ENCODE peak calls at places on chromosomes 6 and 20, in five cellular contexts. One of them, this sample, is unnamed.
A peak's percentile ranks its signal among the peaks of the same experiment; 100 is the strongest.

GRCh38 chr6:36863670-36864540 is 10.7 kb downstream of the PPIL1 start:
- DNase-seq in uterus: no peak
- DNase-seq in psoas muscle: no peak
- DNase-seq in HCT116: no peak
- DNase-seq in brain microvascular endothelial cell: no peak
- DNase-seq in this sample: no peak

GRCh38 chr6:32166411-32167061 is 2.1 kb downstream of the EGFL8 start:
- DNase-seq in psoas muscle: no peak
- DNase-seq in brain microvascular endothelial cell: no peak
- DNase-seq in uterus: no peak
- DNase-seq in HCT116: no peak
- DNase-seq in this sample: no peak

GRCh38 chr20:39661833-39662232 is 699.7 kb downstream of the DHX35 start:
- DNase-seq in psoas muscle: no peak
- DNase-seq in uterus: no peak
- DNase-seq in HCT116: no peak
- DNase-seq in brain microvascular endothelial cell: peak; percentile 58
- DNase-seq in this sample: no peak

GRCh38 chr6:48177786-48178185 is 66.8 kb upstream of the PTCHD4 start:
- DNase-seq in HCT116: no peak
- DNase-seq in psoas muscle: no peak
- DNase-seq in uterus: no peak
- DNase-seq in brain microvascular endothelial cell: no peak
- DNase-seq in this sample: no peak

GRCh38 chr20:16617056-16617455 is 43.8 kb upstream of the KIF16B start:
- DNase-seq in brain microvascular endothelial cell: no peak
- DNase-seq in HCT116: no peak
- DNase-seq in psoas muscle: no peak
- DNase-seq in uterus: no peak
- DNase-seq in this sample: no peak

GRCh38 chr20:44643154-44643519 is 8.4 kb downstream of the ADA start:
- DNase-seq in brain microvascular endothelial cell: no peak
- DNase-seq in uterus: no peak
- DNase-seq in HCT116: no peak
- DNase-seq in psoas muscle: no peak
- DNase-seq in this sample: no peak

GRCh38 chr6:136640132-136640915 is 90.1 kb upstream of the MAP7 start:
- DNase-seq in uterus: no peak
- DNase-seq in HCT116: no peak
- DNase-seq in psoas muscle: peak; percentile 38
- DNase-seq in brain microvascular endothelial cell: peak; percentile 43
- DNase-seq in this sample: no peak

GRCh38 chr6:20092071-20092566 is 120.2 kb downstream of the MBOAT1 start:
- DNase-seq in HCT116: peak; percentile 57
- DNase-seq in psoas muscle: no peak
- DNase-seq in uterus: no peak
- DNase-seq in brain microvascular endothelial cell: peak; percentile 43
- DNase-seq in this sample: peak; percentile 6

GRCh38 chr6:12353731-12354130 is 63.6 kb downstream of the EDN1 start:
- DNase-seq in psoas muscle: no peak
- DNase-seq in HCT116: no peak
- DNase-seq in uterus: no peak
- DNase-seq in brain microvascular endothelial cell: no peak
- DNase-seq in this sample: no peak

GRCh38 chr6:3422457-3422816 is 34.4 kb downstream of the SLC22A23 start:
- DNase-seq in HCT116: no peak
- DNase-seq in psoas muscle: no peak
- DNase-seq in brain microvascular endothelial cell: no peak
- DNase-seq in uterus: no peak
- DNase-seq in this sample: no peak

GRCh38 chr6:134186355-134186754 is 131.6 kb downstream of the SGK1 start:
- DNase-seq in HCT116: no peak
- DNase-seq in brain microvascular endothelial cell: no peak
- DNase-seq in uterus: no peak
- DNase-seq in psoas muscle: no peak
- DNase-seq in this sample: no peak

GRCh38 chr6:12403201-12403826 is 113.2 kb downstream of the EDN1 start:
- DNase-seq in uterus: no peak
- DNase-seq in HCT116: no peak
- DNase-seq in psoas muscle: no peak
- DNase-seq in brain microvascular endothelial cell: peak; percentile 47
- DNase-seq in this sample: no peak

GRCh38 chr6:75266716-75267291 is 17.8 kb downstream of the TMEM30A start:
- DNase-seq in psoas muscle: no peak
- DNase-seq in brain microvascular endothelial cell: no peak
- DNase-seq in HCT116: no peak
- DNase-seq in uterus: no peak
- DNase-seq in this sample: no peak

GRCh38 chr20:39676857-39677351 is 714.8 kb downstream of the DHX35 start:
- DNase-seq in uterus: no peak
- DNase-seq in psoas muscle: no peak
- DNase-seq in brain microvascular endothelial cell: no peak
- DNase-seq in HCT116: no peak
- DNase-seq in this sample: no peak

GRCh38 chr6:2376429-2377355 is 131.3 kb upstream of the GMDS start:
- DNase-seq in uterus: no peak
- DNase-seq in psoas muscle: no peak
- DNase-seq in brain microvascular endothelial cell: peak; percentile 73
- DNase-seq in HCT116: peak; percentile 65
- DNase-seq in this sample: no peak

GRCh38 chr6:9795880-9796279 is 619.0 kb downstream of the TFAP2A start:
- DNase-seq in HCT116: no peak
- DNase-seq in psoas muscle: no peak
- DNase-seq in uterus: no peak
- DNase-seq in brain microvascular endothelial cell: no peak
- DNase-seq in this sample: no peak

GRCh38 chr6:116876635-116877611 is at the start of gene RFX6:
- DNase-seq in psoas muscle: no peak
- DNase-seq in uterus: no peak
- DNase-seq in HCT116: no peak
- DNase-seq in brain microvascular endothelial cell: no peak
- DNase-seq in this sample: no peak

GRCh38 chr6:149450679-149451360 is 34.0 kb downstream of the ZC3H12D start:
- DNase-seq in brain microvascular endothelial cell: no peak
- DNase-seq in HCT116: no peak
- DNase-seq in psoas muscle: peak; percentile 39
- DNase-seq in uterus: no peak
- DNase-seq in this sample: no peak

GRCh38 chr6:42404494-42404893 is 47.2 kb downstream of the TRERF1 start:
- DNase-seq in psoas muscle: peak; percentile 27
- DNase-seq in brain microvascular endothelial cell: peak; percentile 47
- DNase-seq in HCT116: peak; percentile 82
- DNase-seq in uterus: no peak
- DNase-seq in this sample: no peak

GRCh38 chr6:31345026-31345730 is 11.8 kb downstream of the HLA-B start:
- DNase-seq in brain microvascular endothelial cell: no peak
- DNase-seq in psoas muscle: no peak
- DNase-seq in HCT116: no peak
- DNase-seq in uterus: no peak
- DNase-seq in this sample: no peak

GRCh38 chr6:129212081-129212480 is 329.1 kb downstream of the LAMA2 start:
- DNase-seq in psoas muscle: no peak
- DNase-seq in HCT116: no peak
- DNase-seq in uterus: no peak
- DNase-seq in brain microvascular endothelial cell: no peak
- DNase-seq in this sample: no peak

GRCh38 chr20:1809611-1810510 is 85.3 kb upstream of the SIRPA start:
- DNase-seq in uterus: no peak
- DNase-seq in HCT116: no peak
- DNase-seq in brain microvascular endothelial cell: peak; percentile 51
- DNase-seq in psoas muscle: no peak
- DNase-seq in this sample: no peak

GRCh38 chr6:128139519-128139918 is 238.7 kb upstream of the THEMIS start:
- DNase-seq in brain microvascular endothelial cell: peak; percentile 28
- DNase-seq in HCT116: no peak
- DNase-seq in uterus: no peak
- DNase-seq in psoas muscle: no peak
- DNase-seq in this sample: no peak

GRCh38 chr6:141848029-141848890 is 284.5 kb upstream of the GJE1 start:
- DNase-seq in psoas muscle: no peak
- DNase-seq in HCT116: no peak
- DNase-seq in uterus: no peak
- DNase-seq in brain microvascular endothelial cell: no peak
- DNase-seq in this sample: no peak

GRCh38 chr20:59441860-59442810 is 141.7 kb downstream of the EDN3 start:
- DNase-seq in brain microvascular endothelial cell: no peak
- DNase-seq in uterus: no peak
- DNase-seq in HCT116: no peak
- DNase-seq in psoas muscle: no peak
- DNase-seq in this sample: no peak

GRCh38 chr20:5096463-5096862 is 23.3 kb downstream of the PCNA start:
- DNase-seq in brain microvascular endothelial cell: no peak
- DNase-seq in HCT116: no peak
- DNase-seq in psoas muscle: no peak
- DNase-seq in uterus: no peak
- DNase-seq in this sample: no peak

GRCh38 chr6:122222761-122223160 is 176.7 kb upstream of the HSF2 start:
- DNase-seq in brain microvascular endothelial cell: no peak
- DNase-seq in HCT116: no peak
- DNase-seq in psoas muscle: no peak
- DNase-seq in uterus: no peak
- DNase-seq in this sample: no peak

GRCh38 chr6:169803816-169804340 is 52.5 kb downstream of the ERMARD start:
- DNase-seq in brain microvascular endothelial cell: no peak
- DNase-seq in uterus: no peak
- DNase-seq in HCT116: no peak
- DNase-seq in psoas muscle: no peak
- DNase-seq in this sample: no peak

GRCh38 chr6:38166411-38167240 is 347.1 kb downstream of the ZFAND3 start:
- DNase-seq in uterus: no peak
- DNase-seq in psoas muscle: no peak
- DNase-seq in HCT116: no peak
- DNase-seq in brain microvascular endothelial cell: no peak
- DNase-seq in this sample: no peak

GRCh38 chr6:37930288-37931075 is 111.0 kb downstream of the ZFAND3 start:
- DNase-seq in brain microvascular endothelial cell: no peak
- DNase-seq in uterus: no peak
- DNase-seq in HCT116: no peak
- DNase-seq in psoas muscle: no peak
- DNase-seq in this sample: no peak

GRCh38 chr6:133214267-133214666 is 26.9 kb upstream of the EYA4 start:
- DNase-seq in HCT116: no peak
- DNase-seq in brain microvascular endothelial cell: no peak
- DNase-seq in uterus: no peak
- DNase-seq in psoas muscle: no peak
- DNase-seq in this sample: no peak

GRCh38 chr20:10706460-10706811 is 32.6 kb upstream of the JAG1 start:
- DNase-seq in brain microvascular endothelial cell: no peak
- DNase-seq in HCT116: no peak
- DNase-seq in uterus: no peak
- DNase-seq in psoas muscle: no peak
- DNase-seq in this sample: no peak

DNA sequence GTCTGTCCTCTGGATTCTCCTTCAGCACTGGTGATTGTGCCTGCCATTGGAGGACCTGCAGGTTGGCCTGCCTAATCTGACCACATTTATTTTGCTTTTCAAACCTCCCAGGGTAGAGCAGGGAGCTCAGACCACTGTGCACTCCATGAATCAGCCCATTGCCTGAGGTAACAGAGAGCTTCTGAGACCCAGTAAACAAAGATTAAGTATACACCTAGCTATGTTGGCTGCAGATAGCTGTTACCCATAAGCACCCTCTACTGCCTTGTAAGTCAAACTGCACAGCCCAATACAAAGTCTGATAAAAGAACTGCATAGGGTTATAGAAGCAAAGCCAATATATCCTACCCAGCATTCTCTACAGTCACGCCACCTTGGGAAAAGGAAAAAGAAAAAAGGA is 338.7 kb downstream of the HTR1B start:
- DNase-seq in psoas muscle: no peak
- DNase-seq in brain microvascular endothelial cell: peak; percentile 15
- DNase-seq in HCT116: no peak
- DNase-seq in uterus: no peak
- DNase-seq in this sample: no peak
- TF ChIP-seq CTCF in psoas muscle: no peak
- TF ChIP-seq CTCF in brain microvascular endothelial cell: peak; percentile 46
- TF ChIP-seq CTCF in HCT116: no peak
- TF ChIP-seq CTCF in uterus: no peak
- TF ChIP-seq CTCF in this sample: peak; percentile 16

DNA sequence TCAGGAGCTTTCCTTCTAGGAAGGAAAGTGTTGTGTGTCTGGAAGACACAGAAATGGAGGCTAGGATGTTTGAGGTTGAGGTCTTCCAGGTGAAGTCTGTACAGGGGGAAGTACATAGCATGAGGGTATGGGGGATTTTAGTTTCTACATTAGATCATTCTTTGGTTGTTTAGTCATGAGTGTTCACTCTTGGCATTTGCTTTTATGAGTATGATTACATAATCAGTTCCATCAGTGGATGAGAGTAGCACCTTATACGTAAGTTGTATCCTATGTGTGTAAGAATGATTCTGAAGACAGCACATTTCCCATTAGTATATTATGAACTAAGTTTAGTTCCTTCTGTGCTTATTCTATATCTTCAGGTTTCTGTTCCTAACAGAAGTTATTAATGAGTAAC is 1.9 kb downstream of the CDYL start:
- DNase-seq in brain microvascular endothelial cell: no peak
- DNase-seq in psoas muscle: no peak
- DNase-seq in uterus: no peak
- DNase-seq in HCT116: no peak
- DNase-seq in this sample: no peak
- H3K4me3 ChIP-seq in brain microvascular endothelial cell: no peak overlapping the region
- H3K4me3 ChIP-seq in psoas muscle: peak overlapping the region; percentile 71
- H3K4me3 ChIP-seq in uterus: peak overlapping the region; percentile 82
- H3K4me3 ChIP-seq in HCT116: peak overlapping the region; percentile 67
- H3K4me3 ChIP-seq in this sample: peak overlapping the region; percentile 5

DNA sequence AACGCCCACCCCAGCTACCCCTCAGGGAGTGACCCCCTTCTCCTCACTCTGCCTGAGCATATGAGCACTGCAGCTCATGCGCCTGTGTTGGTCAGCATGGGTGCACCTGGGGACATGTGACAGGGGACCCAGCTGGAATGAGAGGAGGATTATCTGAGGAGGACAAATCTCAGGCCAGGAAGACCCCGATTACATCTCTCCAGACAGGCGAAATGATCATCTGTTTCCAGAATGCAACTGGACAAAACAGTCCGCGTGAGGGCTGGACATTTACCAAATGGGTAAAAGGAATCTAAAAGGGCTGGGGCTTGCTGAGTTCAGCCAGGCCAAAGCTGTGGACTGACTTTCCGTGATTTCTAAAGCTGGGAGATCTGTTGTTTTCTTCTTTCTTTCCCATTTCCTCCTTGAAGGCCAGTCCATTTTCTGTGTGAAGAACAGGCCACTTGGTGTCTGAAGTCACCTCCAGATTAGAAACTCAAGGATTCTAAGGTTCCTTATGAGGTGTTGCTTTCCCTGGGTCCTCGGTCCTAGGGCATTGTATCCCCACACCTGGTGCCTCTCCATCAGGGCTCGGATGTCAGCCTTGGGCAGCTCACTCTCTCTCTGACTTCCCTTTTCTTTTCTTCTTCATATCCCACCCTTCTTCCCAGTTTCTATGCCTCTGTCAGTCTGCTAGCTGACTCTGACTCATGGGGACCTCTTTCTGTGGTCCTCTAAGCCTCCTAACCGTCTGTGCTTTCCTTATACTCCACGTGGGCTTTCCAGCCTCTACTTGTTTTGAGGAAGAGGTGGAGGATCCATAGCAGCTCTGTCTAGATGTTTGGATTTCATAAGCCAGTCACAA is 8.2 kb upstream of the PLTP start:
- DNase-seq in brain microvascular endothelial cell: peak; percentile 36
- DNase-seq in HCT116: no peak
- DNase-seq in uterus: peak; percentile 72
- DNase-seq in psoas muscle: no peak
- DNase-seq in this sample: no peak
- H3K27ac ChIP-seq in brain microvascular endothelial cell: peak overlapping the region; percentile 62
- H3K27ac ChIP-seq in HCT116: no peak overlapping the region
- H3K27ac ChIP-seq in uterus: peak overlapping the region; percentile 82
- H3K27ac ChIP-seq in psoas muscle: peak overlapping the region; percentile 67
- H3K27ac ChIP-seq in this sample: peak overlapping the region; percentile 86

GRCh38 chr20:560680-561079 is 17.1 kb upstream of the CSNK2A1 start:
- DNase-seq in psoas muscle: no peak
- DNase-seq in brain microvascular endothelial cell: no peak
- DNase-seq in HCT116: no peak
- DNase-seq in uterus: no peak
- DNase-seq in this sample: no peak
- TF ChIP-seq CTCF in psoas muscle: no peak
- TF ChIP-seq CTCF in brain microvascular endothelial cell: peak; percentile 17
- TF ChIP-seq CTCF in HCT116: peak; percentile 29
- TF ChIP-seq CTCF in uterus: no peak
- TF ChIP-seq CTCF in this sample: no peak

This sample was measured in AG04450.